ENCODE peak calls at places on chromosomes 11 and 22, in four cellular contexts. Z, G, Y and J are unnamed samples.
A peak's percentile ranks its signal among the peaks of the same experiment; 100 is the strongest.

GRCh38 chr11:7538466-7539454 is 25.0 kb downstream of the PPFIBP2 start:
- DNase-seq in Z (no peak), Y (no peak), G (no peak), J (no peak)

GRCh38 chr22:48743601-48744282 is 1083.9 kb downstream of the BRD1 start:
- DNase-seq in Z (no peak), Y (no peak), G (no peak), J (peak; percentile 6)

GRCh38 chr22:24423519-24424000 is 3.8 kb upstream of the ADORA2A start:
- DNase-seq in Z (no peak), Y (peak; percentile 61), G (no peak), J (peak; percentile 56)

GRCh38 chr22:27349456-27349855 is 452.1 kb downstream of the MN1 start:
- DNase-seq in Y (no peak), G (no peak), Z (no peak), J (no peak)

GRCh38 chr11:75642402-75643113 is 26.3 kb downstream of the MAP6 start:
- DNase-seq in G (no peak), Z (no peak), Y (no peak), J (no peak)

GRCh38 chr11:100094121-100094865 is 592.8 kb upstream of the ARHGAP42 start:
- DNase-seq in G (no peak), Z (no peak), Y (no peak), J (no peak)

GRCh38 chr22:38397189-38398097 is 57.6 kb downstream of the KCNJ4 start:
- DNase-seq in Z (peak; percentile 93), G (no peak), Y (peak; percentile 69), J (no peak)

GRCh38 chr11:85406316-85406715 is 220.8 kb downstream of the DLG2 start:
- DNase-seq in G (no peak), Y (no peak), Z (no peak), J (no peak)

GRCh38 chr11:2534957-2535672 is 90.3 kb downstream of the KCNQ1 start:
- DNase-seq in Z (no peak), G (peak; percentile 65), Y (no peak), J (peak; percentile 39)

GRCh38 chr11:8719260-8720190 is 36.9 kb downstream of the RPL27A start:
- DNase-seq in Y (no peak), Z (no peak), G (no peak), J (no peak)

GRCh38 chr11:119377112-119377901 is 4.2 kb downstream of the USP2 start:
- DNase-seq in Z (no peak), Y (peak; percentile 44), G (peak; percentile 67), J (no peak)

GRCh38 chr11:34565417-34566208 is 52.0 kb upstream of the ELF5 start:
- DNase-seq in Y (peak; percentile 52), Z (peak; percentile 17), G (no peak), J (no peak)

GRCh38 chr22:24225044-24225601 is 19.8 kb downstream of the GGT5 start:
- DNase-seq in G (no peak), Y (no peak), Z (no peak), J (no peak)

GRCh38 chr22:37529652-37530345 is 10.6 kb upstream of the CARD10 start:
- DNase-seq in G (no peak), Y (no peak), Z (no peak), J (no peak)

GRCh38 chr22:30208631-30209603 is 37.6 kb downstream of the LIF start:
- DNase-seq in Z (no peak), G (peak; percentile 78), Y (peak; percentile 86), J (peak; percentile 81)

GRCh38 chr22:20456064-20456721 is 18.6 kb upstream of the SCARF2 start:
- DNase-seq in Z (peak; percentile 71), Y (peak; percentile 98), G (no peak), J (peak; percentile 80)

GRCh38 chr22:29136715-29137700 is 64.2 kb downstream of the KREMEN1 start:
- DNase-seq in Y (no peak), G (peak; percentile 78), Z (no peak), J (no peak)

GRCh38 chr11:117375960-117376359 is 48.3 kb downstream of the CEP164 start:
- DNase-seq in G (no peak), Z (no peak), Y (no peak), J (no peak)

GRCh38 chr11:10655931-10656576 is 37.5 kb downstream of the IRAG1 start:
- DNase-seq in Z (no peak), Y (no peak), G (no peak), J (no peak)
- H3K4me1 ChIP-seq in Z (no peaks in the 10 kb centered on the region), Y (peaks cover 36% of the 10 kb centered on the region), G (peaks cover 74% of the 10 kb centered on the region), J (peaks cover 39% of the 10 kb centered on the region)

DNA sequence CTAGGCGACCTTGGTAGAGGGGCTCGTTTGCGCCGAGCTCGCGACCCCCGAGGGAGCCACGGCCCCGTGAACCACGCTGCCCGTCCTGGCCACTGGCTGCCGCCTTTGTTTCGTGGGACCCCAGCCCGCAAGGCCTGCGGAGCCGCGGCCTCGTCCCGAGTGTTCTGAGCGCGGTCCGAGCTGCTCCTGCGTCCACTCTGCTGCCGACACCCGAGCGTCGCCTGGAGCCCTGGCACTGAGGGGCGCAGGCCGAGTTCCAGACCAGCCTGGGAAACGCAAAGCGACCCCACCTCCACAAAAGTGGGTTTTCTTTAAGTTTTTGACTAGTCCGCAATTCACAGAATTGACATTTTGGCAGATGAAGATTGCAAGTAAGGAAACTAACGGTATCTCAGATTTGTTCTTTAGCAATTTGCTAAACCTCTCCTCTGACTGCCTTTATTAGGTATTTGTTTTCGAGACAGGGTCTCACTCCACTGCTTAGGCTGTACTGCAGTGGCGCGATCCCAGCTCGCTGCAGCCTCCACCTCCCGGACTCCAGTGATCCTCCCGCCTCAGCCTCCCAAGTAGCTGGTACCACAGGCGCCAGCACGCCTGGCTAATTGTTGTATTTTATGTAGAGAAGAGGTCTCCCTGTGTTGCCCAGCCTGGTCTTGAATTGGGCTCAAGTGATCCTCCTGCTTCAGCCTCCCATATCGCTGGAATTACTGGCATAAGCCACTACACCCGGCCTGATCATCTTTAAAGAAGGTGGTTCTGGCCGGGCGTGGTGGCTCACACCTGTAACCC is 879 bp upstream of the RNH1 start:
- DNase-seq in Y (no peak), Z (no peak), G (no peak), J (no peak)
- TF ChIP-seq EP300 in Y (no peak), Z (no peak), G (no peak), J (no peak)

GRCh38 chr11:73312036-73312435 is 4.0 kb downstream of the ARHGEF17 start:
- DNase-seq in Y (no peak), Z (no peak), G (no peak), J (no peak)

GRCh38 chr11:73314121-73314948 is 6.3 kb downstream of the ARHGEF17 start:
- DNase-seq in Y (peak; percentile 30), G (no peak), Z (no peak), J (peak; percentile 23)

GRCh38 chr11:73312806-73313403 is 4.8 kb downstream of the ARHGEF17 start:
- DNase-seq in G (no peak), Z (no peak), Y (no peak), J (no peak)

GRCh38 chr11:73315288-73316020 is 7.4 kb downstream of the ARHGEF17 start:
- DNase-seq in G (no peak), Z (no peak), Y (no peak), J (no peak)

GRCh38 chr11:73313652-73314051 is 5.6 kb downstream of the ARHGEF17 start:
- DNase-seq in Y (no peak), Z (no peak), G (no peak), J (no peak)
- H3K4me1 ChIP-seq in Y (peaks cover 11% of the 10 kb centered on the region), Z (no peaks in the 10 kb centered on the region), G (peaks cover 43% of the 10 kb centered on the region), J (peaks cover 63% of the 10 kb centered on the region)

GRCh38 chr11:45180158-45180887 is 33.9 kb downstream of the PRDM11 start:
- DNase-seq in Y (no peak), G (no peak), Z (no peak), J (peak; percentile 74)
- TF ChIP-seq EP300 in Y (no peak), G (no peak), Z (no peak), J (no peak)

DNA sequence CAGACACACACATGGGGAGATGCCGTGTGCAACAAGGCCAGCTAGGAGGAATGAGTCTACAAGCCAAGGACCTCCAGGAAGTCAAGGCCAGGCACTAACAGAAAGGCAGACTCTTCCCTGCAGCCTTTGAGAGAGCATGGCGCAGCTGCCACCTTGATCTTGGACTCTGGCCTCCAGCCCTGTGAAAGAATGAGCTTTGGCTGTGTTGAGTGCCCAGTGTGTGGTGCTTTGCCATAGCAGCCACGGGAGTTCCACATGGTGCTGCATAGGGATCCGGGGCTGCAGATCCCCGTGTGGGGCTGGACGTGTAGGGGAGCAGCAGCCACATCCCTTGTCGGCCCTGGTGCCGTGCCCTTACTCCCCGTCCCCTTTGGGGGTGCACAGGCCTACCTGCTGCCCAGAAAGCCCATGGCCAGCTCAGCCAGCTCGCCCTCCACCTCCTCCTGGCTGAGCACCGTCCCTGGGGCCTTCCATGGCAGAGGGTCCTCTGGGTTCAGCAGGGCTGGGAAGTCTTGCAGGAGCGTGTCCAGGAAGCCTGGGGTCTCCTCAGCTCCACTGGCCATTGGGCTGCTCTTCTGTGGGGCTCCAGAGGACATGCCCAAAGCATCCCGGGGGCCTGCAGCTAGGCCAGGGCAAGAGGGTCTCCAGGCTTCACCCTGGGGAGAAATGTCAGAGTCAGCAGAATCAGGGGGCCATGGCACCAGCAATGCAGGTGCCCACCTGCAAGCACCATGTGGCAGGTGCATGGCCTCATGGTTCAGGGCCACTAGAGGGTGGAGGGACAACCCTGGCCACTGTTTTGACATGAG is 7.0 kb downstream of the PPM1F start:
- DNase-seq in Y (no peak), Z (no peak), G (no peak), J (no peak)
- H3K4me1 ChIP-seq in Y (peaks cover 58% of the 10 kb centered on the region), Z (no peaks in the 10 kb centered on the region), G (peaks cover 77% of the 10 kb centered on the region), J (peaks cover 5% of the 10 kb centered on the region)

DNA sequence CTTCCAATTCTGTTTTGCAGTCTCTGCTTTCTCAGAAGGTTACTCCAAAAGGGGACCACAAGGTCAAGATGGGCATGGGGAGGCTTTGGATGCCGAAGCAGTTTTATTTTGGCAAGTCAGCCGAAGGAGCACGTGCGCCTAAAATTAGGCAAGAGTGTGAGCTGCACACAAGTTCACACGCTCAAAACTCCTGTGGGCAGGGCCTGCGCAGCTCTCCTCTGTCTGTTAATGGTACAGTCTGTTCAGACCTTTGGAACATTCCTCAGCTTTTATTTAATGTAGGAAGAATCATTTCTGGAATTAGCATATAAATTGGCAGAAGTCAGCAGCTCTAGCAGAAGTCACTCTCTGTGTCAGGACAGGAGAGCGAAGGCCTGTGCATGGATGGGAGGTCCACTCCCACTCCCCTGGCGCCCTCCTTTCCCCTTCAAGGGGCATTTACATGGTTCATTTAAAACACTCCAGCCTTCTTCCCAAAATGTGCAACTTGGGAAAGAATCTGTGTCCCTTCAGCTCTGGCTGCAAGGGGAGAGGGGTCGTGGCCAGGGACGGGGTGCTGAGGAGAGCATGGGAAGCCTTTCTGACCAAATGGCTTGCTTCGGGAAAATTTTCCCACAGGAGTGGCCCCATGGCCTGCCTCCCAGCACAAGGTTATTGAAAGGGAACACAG is 44.0 kb upstream of the SMIM38 start:
- DNase-seq in Y (no peak), G (no peak), Z (no peak), J (no peak)
- TF ChIP-seq EP300 in Y (no peak), G (no peak), Z (no peak), J (no peak)

DNA sequence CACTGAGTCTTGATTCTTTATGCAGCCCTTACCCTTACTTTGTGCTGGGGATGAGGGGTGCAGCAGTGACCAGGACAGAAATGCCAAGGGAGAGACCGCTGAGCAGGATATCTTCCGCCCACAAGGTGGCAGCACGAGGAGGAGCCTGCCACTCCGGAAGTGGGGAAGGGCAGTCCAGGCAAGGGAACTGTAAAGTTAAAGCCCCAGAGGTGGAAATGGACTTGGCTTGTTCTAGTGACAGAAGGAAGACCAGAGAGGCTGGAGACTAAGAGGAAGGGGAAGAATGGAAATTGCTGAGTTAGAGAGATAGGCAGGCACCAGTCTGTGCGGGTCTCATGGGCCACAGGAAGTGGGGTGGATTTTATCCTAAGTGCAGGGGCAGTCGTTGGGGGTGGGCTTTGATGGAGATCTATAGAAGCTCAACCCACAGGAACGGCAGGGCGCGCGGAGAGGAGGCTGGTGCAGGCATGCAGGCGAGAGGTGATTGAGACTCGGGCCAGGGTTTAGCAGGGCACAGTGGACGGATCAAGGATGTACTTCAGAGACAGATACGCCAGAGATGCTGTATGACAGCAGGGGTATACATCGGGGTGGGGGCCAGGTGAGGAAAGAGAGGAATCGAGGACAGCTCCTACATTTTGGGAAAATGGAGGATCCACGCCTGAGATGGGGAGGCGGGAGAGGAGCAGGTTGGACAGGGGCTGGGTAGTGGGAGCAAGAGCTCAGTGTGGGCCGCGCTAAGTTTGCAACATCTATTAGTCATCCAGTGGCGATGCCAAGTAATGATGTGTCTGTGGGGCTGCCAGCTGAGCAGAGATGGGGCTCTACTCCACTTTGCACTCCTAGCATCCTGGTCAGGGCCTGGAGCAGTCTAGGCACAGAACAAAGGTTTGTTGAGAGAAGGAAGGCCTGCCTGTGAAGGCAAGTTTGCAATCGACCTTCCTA is 3.3 kb upstream of the GRK2 start:
- DNase-seq in G (no peak), Z (no peak), Y (peak; percentile 86), J (peak; percentile 85)
- H3K4me1 ChIP-seq in G (peaks cover 65% of the 10 kb centered on the region), Z (no peaks in the 10 kb centered on the region), Y (peaks cover 47% of the 10 kb centered on the region), J (peaks cover 14% of the 10 kb centered on the region)